ENCODE peak calls at places on chromosomes 4 and X, in six cellular contexts. D is lung, Q is HepG2, H is MM.1S, B is hepatocyte, V is left lung. F is an unnamed sample.

GRCh38 chr4:40848981-40849380 is 99.2 kb downstream of the NSUN7 start:
- DNase-seq in Q (no peak), H (no peak), B (no peak), V (no peak), D (no peak), F (no peak)

GRCh38 chrX:110563276-110563675 is 204.6 kb downstream of the RTL9 start:
- DNase-seq in Q (no peak), D (no peak), B (no peak), V (no peak), H (no peak), F (no peak)

GRCh38 chr4:13844740-13845139 is 217.2 kb upstream of the BOD1L1 start:
- DNase-seq in D (no peak), H (no peak), V (no peak), Q (no peak), B (no peak), F (no peak)

GRCh38 chr4:183182873-183183725 is 84.0 kb downstream of the WWC2 start:
- DNase-seq in B (peak; percentile 73), Q (peak; percentile 86), H (peak; percentile 62), D (peak; percentile 47), V (no peak), F (peak; percentile 7)

GRCh38 chr4:121711263-121712000 is 14.7 kb upstream of the ANXA5 start:
- DNase-seq in Q (peak; percentile 70), H (peak; percentile 21), V (peak; percentile 84), B (peak; percentile 92), D (peak; percentile 73), F (no peak)

GRCh38 chr4:40438384-40439026 is 103.4 kb downstream of the CHRNA9 start:
- DNase-seq in D (no peak), H (no peak), B (no peak), Q (no peak), V (no peak), F (no peak)

GRCh38 chr4:27318740-27319139 is 458.1 kb downstream of the STIM2 start:
- DNase-seq in B (peak; percentile 57), D (no peak), H (no peak), V (no peak), Q (peak; percentile 22), F (no peak)

GRCh38 chrX:38275615-38276014 is 51.7 kb downstream of the RPGR start:
- DNase-seq in V (no peak), B (peak; percentile 7), Q (peak; percentile 51), H (no peak), D (no peak), F (no peak)

GRCh38 chrX:16786791-16787735 is 797 bp downstream of the TXLNG start:
- DNase-seq in D (no peak), B (peak; percentile 58), Q (no peak), H (peak; percentile 33), V (peak; percentile 37), F (peak; percentile 15)

GRCh38 chrX:40105791-40106676 is 8.3 kb upstream of the BCOR start:
- DNase-seq in D (no peak), B (peak; percentile 91), V (peak; percentile 76), Q (no peak), H (peak; percentile 71), F (peak; percentile 51)

GRCh38 chr4:10115271-10115656 is 1.3 kb downstream of the WDR1 start:
- DNase-seq in B (peak; percentile 50), H (no peak), V (no peak), D (no peak), Q (peak; percentile 82), F (no peak)

GRCh38 chr4:82614868-82615449 is 53.2 kb upstream of the TMEM150C start:
- DNase-seq in D (no peak), V (no peak), B (no peak), H (no peak), Q (no peak), F (no peak)
- TF ChIP-seq CTCF in D (no peak), V (no peak), B (no peak), H (no peak), Q (no peak), F (no peak)

GRCh38 chr4:153439831-153440230 is 26.3 kb upstream of the TMEM131L start:
- DNase-seq in D (no peak), Q (no peak), B (no peak), H (no peak), V (no peak), F (no peak)
- H3K27ac ChIP-seq in D (no peak overlapping the region), Q (no peak overlapping the region), B (no peak overlapping the region), H (no peak overlapping the region), V (no peak overlapping the region), F (peak overlapping the region; percentile 68)

GRCh38 chrX:102067966-102068723 is 57.3 kb upstream of the TCEAL2 start:
- DNase-seq in D (no peak), H (peak; percentile 41), V (no peak), B (peak; percentile 31), Q (peak; percentile 1), F (no peak)

GRCh38 chrX:102063445-102064074 is 61.9 kb upstream of the TCEAL2 start:
- DNase-seq in B (no peak), H (no peak), Q (no peak), D (no peak), V (no peak), F (no peak)
- H3K27me3 ChIP-seq in B (no peaks in the 10 kb centered on the region), H (no peaks in the 10 kb centered on the region), Q (no peaks in the 10 kb centered on the region), D (no peaks in the 10 kb centered on the region), V (no peaks in the 10 kb centered on the region), F (no peaks in the 10 kb centered on the region)

GRCh38 chr4:168514249-168514852 is 17.5 kb downstream of the PALLD start:
- DNase-seq in B (peak; percentile 67), D (no peak), H (peak; percentile 35), Q (peak; percentile 5), V (no peak), F (no peak)
- TF ChIP-seq CTCF in B (peak; percentile 74), D (no peak), H (peak; percentile 28), Q (peak; percentile 13), V (peak; percentile 15), F (peak; percentile 77)

DNA sequence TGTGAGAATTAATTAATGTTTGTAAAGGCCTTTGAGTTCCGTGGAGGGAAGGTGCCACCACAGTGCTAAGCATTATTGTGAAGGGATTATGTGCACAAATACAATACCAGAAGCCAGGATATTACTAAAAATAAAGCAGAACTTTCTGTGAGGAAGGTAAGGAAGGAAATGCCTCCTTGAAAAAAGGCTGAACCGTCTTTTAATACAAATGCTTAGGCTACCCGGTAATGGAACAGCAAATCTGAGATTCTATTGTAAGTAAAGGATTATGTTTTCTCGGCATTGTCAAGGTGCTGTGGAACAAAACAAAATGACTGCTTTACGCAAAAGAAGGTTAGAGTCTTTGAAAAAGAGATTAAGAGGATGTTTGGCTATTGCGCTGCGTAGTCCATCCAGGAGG is 57.9 kb upstream of the SPRY1 start:
- DNase-seq in V (no peak), D (no peak), B (no peak), H (no peak), Q (no peak), F (no peak)
- H3K27ac ChIP-seq in V (no peak overlapping the region), D (no peak overlapping the region), B (no peak overlapping the region), H (no peak overlapping the region), Q (no peak overlapping the region), F (no peak overlapping the region)